ENCODE peak calls at places on chromosomes 13 and 19, in eight cellular contexts. J is neural progenitor cell, F is ascending aorta, T is body of pancreas, U is tibial nerve, V is fibroblast of lung, M is kidney epithelial cell, A is endodermal cell. B is an unnamed sample.

GRCh38 chr13:73173160-73173905 is 114.5 kb downstream of the KLF5 start:
- DNase-seq in J (no peak), F (no peak), T (no peak), U (no peak), V (no peak), M (no peak), A (no peak), B (no peak)

GRCh38 chr19:39705578-39706188 is 1.4 kb downstream of the LGALS14 start:
- DNase-seq in J (no peak), F (no peak), T (no peak), U (no peak), V (no peak), M (no peak), A (no peak), B (no peak)

GRCh38 chr13:33119886-33120543 is 103.8 kb downstream of the KL start:
- DNase-seq in J (no peak), F (no peak), T (no peak), U (no peak), V (peak; percentile 79), M (no peak), A (no peak), B (no peak)

GRCh38 chr13:54965881-54966280 is 1937.3 kb downstream of the OLFM4 start:
- DNase-seq in J (no peak), F (no peak), T (no peak), U (no peak), V (peak; percentile 6), M (peak; percentile 45), A (no peak), B (no peak)

GRCh38 chr13:20425819-20426219 is 99.8 kb downstream of the CRYL1 start:
- DNase-seq in J (no peak), F (no peak), T (no peak), U (no peak), V (peak; percentile 20), M (no peak), A (no peak), B (no peak)

GRCh38 chr19:35717665-35718344 is at the start of gene KMT2B:
- DNase-seq in J (peak; percentile 99), F (no peak), T (no peak), U (no peak), V (no peak), M (peak; percentile 77), A (no peak), B (peak; percentile 98)

GRCh38 chr13:27861165-27861564 is 58.6 kb upstream of the PDX1 start:
- DNase-seq in J (no peak), F (no peak), T (no peak), U (no peak), V (no peak), M (no peak), A (no peak), B (no peak)

GRCh38 chr19:46756544-46756888 is 10.3 kb upstream of the STRN4 start:
- DNase-seq in J (no peak), F (no peak), T (no peak), U (no peak), V (no peak), M (no peak), A (no peak), B (no peak)

GRCh38 chr19:49114630-49115363 is 627 bp downstream of the LIN7B start:
- DNase-seq in J (peak; percentile 93), F (no peak), T (peak; percentile 73), U (no peak), V (peak; percentile 55), M (no peak), A (peak; percentile 88), B (no peak)

GRCh38 chr13:111949311-111949710 is 117.6 kb upstream of the SOX1 start:
- DNase-seq in J (no peak), F (no peak), T (no peak), U (no peak), V (no peak), M (no peak), A (no peak), B (no peak)

GRCh38 chr13:26786651-26787295 is 26.2 kb upstream of the GPR12 start:
- DNase-seq in J (no peak), F (no peak), T (no peak), U (no peak), V (no peak), M (no peak), A (no peak), B (no peak)

GRCh38 chr13:75316427-75316826 is 165.5 kb downstream of the TBC1D4 start:
- DNase-seq in J (no peak), F (no peak), T (no peak), U (no peak), V (peak; percentile 26), M (no peak), A (no peak), B (no peak)

GRCh38 chr13:51311271-51311670 is 28.2 kb upstream of the SERPINE3 start:
- DNase-seq in J (peak; percentile 52), F (no peak), T (no peak), U (no peak), V (no peak), M (no peak), A (peak; percentile 46), B (no peak)

GRCh38 chr13:58999851-59000250 is 1163.9 kb downstream of the DIAPH3 start:
- DNase-seq in J (no peak), F (no peak), T (no peak), U (no peak), V (peak; percentile 56), M (no peak), A (no peak), B (no peak)

GRCh38 chr19:51978882-51979281 is 7.8 kb downstream of the ZNF350 start:
- DNase-seq in J (no peak), F (no peak), T (no peak), U (no peak), V (no peak), M (no peak), A (no peak), B (no peak)

GRCh38 chr19:51980116-51980736 is 6.4 kb downstream of the ZNF350 start:
- DNase-seq in J (no peak), F (no peak), T (no peak), U (no peak), V (no peak), M (no peak), A (no peak), B (no peak)

GRCh38 chr19:51971624-51972023 is 15.0 kb downstream of the ZNF350 start:
- DNase-seq in J (peak; percentile 9), F (no peak), T (no peak), U (no peak), V (peak; percentile 28), M (no peak), A (no peak), B (no peak)

GRCh38 chr19:51977346-51977745 is 9.3 kb downstream of the ZNF350 start:
- DNase-seq in J (no peak), F (no peak), T (no peak), U (no peak), V (no peak), M (no peak), A (no peak), B (no peak)

DNA sequence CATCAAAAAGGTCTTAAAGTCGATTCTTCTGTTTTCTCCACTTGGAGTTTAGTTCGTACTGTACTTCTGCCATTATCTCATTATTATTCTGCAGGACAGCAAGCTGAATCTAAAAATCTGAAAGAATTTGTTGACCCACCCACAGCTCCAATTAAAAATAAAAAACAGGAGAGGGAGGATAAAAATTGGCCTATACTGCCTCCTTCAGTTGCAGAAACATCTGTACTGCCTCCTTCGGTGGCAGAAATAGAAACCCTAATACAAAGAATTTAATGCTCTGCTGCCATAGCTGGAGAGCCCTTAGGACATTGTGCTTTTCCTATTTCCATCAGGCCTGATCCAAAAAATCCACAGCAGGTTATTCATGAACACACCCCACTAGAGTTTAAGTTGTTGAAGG is 9.8 kb downstream of the ZNF350 start:
- DNase-seq in J (no peak), F (no peak), T (no peak), U (no peak), V (no peak), M (no peak), A (no peak), B (no peak)
- TF ChIP-seq CTCF in J (no peak), F (no peak), T (no peak), U (no peak), V (no peak), M (no peak), A (no peak), B (no peak)

GRCh38 chr13:90454002-90454636 is 893.4 kb upstream of the MIR17HG start:
- DNase-seq in J (no peak), F (no peak), T (no peak), U (no peak), V (no peak), M (no peak), A (no peak), B (no peak)
- H3K36me3 ChIP-seq in J (no peaks in the 10 kb centered on the region), F (no peaks in the 10 kb centered on the region), T (no peaks in the 10 kb centered on the region), U (no peaks in the 10 kb centered on the region), V (no peaks in the 10 kb centered on the region), M (no peaks in the 10 kb centered on the region), A (no peaks in the 10 kb centered on the region), B (no peaks in the 10 kb centered on the region)

DNA sequence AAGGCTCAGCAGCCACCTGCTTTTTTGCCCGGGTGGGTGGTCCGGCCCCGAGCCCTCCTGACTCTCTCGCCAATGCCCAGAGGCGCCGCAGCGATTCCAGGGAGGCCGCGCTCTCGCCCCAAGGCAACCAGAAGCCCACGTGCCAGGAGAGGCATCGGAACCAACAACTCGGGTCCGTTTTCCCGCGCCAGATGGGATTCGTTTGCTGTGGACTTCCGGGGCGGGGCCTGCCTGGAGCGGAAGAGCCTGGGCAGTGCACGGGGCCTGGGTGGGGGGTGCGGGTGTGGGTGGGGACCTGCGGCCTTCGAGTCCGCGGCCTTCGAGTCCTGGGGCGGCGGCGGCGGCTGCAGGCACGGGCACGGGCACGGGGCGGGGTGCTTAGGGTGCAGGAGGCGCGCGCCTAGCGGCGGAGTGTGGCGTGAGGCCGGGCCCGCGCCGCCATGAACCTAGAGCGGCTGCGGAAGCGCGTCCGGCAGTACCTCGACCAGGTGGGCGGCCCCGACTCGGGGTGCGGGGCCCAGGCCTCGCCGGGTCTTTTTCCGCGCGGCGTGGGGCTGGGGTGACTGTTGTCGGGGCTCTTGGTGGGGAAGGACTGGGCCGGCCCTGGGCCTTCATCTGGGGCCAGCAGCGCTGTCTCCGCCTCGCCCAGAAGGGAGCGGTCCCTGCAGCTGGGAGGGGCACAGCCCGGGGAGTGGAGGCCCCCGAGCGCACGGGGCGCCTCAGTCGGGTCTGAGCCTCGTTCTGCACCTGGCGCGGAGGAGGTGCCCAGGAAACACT is at the start of gene CDC16:
- DNase-seq in J (peak; percentile 91), F (peak; percentile 66), T (peak; percentile 95), U (peak; percentile 93), V (peak; percentile 90), M (peak; percentile 62), A (peak; percentile 97), B (peak; percentile 89)
- H3K4me3 ChIP-seq in J (peak within 1 kb of the TSS; percentile 79), F (peak within 1 kb of the TSS; percentile 91), T (peak within 1 kb of the TSS; percentile 85), U (peak within 1 kb of the TSS; percentile 83), V (peak within 1 kb of the TSS; percentile 85), M (peak within 1 kb of the TSS; percentile 96), A (peak within 1 kb of the TSS; percentile 93), B (peak within 1 kb of the TSS; percentile 80)

DNA sequence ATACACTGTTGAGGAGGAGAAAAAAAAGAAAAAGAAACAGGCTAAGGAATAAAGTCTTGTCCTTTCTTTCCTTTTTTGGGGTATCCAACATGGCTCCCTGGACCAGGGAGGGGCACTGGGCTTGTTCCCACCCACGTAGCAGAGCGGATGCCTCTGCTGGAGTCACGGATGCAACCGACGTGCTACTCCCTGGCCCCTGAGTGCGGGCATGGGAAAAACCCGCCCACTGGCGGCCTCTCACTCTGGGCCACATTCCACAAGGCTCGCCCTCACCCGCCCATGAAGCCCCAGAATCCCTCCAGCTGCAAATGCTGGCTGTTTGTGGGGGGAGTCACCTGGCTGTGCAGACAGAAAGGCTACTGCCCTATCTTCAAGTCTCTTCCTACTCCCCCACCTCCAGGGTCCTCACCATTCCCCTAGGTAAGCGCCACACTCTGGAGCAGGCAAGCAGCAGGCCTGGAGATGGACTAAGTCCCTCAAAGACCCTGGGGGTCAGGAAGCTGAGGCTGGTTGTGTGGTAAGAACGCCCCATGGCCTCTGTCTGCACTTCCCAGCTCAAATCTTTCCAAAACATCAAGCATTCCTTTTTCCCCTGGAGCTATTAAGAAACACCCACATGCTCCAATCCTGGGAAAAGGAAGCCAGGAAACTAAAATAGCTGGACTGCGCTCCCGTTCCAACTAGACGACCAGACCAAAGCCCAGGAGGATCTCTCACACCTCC is 17.8 kb upstream of the EPHX3 start:
- DNase-seq in J (peak; percentile 24), F (no peak), T (peak; percentile 58), U (no peak), V (peak; percentile 92), M (peak; percentile 56), A (no peak), B (no peak)
- TF ChIP-seq CTCF in J (no peak), F (no peak), T (no peak), U (no peak), V (no peak), M (no peak), A (no peak), B (no peak)